ENCODE peak calls at places on chromosomes 3 and 15, in five cellular contexts. E, M, X, D and K are unnamed samples.

GRCh38 chr3:141246958-141247301 is 15.3 kb downstream of the PXYLP1 start:
- DNase-seq in E (no peak), M (no peak), X (no peak), D (no peak), K (no peak)

GRCh38 chr3:11678735-11679134 is 35.0 kb upstream of the VGLL4 start:
- DNase-seq in E (no peak), M (no peak), X (no peak), D (no peak), K (no peak)

GRCh38 chr15:39888809-39889208 is 31.3 kb downstream of the GPR176 start:
- DNase-seq in E (no peak), M (no peak), X (no peak), D (no peak), K (no peak)

GRCh38 chr3:150414273-150414672 is 6.2 kb downstream of the TSC22D2 start:
- DNase-seq in E (peak; percentile 67), M (peak; percentile 55), X (no peak), D (no peak), K (peak; percentile 55)

GRCh38 chr3:169365993-169366915 is 297.3 kb downstream of the MECOM start:
- DNase-seq in E (peak; percentile 81), M (no peak), X (no peak), D (no peak), K (no peak)

GRCh38 chr3:31755911-31756658 is 223.4 kb downstream of the STT3B start:
- DNase-seq in E (no peak), M (no peak), X (no peak), D (no peak), K (peak; percentile 45)

GRCh38 chr15:31474059-31474868 is 147.6 kb downstream of the KLF13 start:
- DNase-seq in E (no peak), M (no peak), X (peak; percentile 9), D (peak; percentile 47), K (no peak)

GRCh38 chr3:128725932-128726690 is at the start of gene RAB7A:
- DNase-seq in E (peak; percentile 97), M (peak; percentile 99), X (peak; percentile 99), D (peak; percentile 99), K (peak; percentile 98)

GRCh38 chr3:42216820-42217416 is 49.1 kb downstream of the CCK start:
- DNase-seq in E (no peak), M (peak; percentile 34), X (no peak), D (no peak), K (no peak)

GRCh38 chr3:40237892-40238571 is 71.5 kb upstream of the EIF1B start:
- DNase-seq in E (no peak), M (no peak), X (no peak), D (no peak), K (peak; percentile 27)

GRCh38 chr3:187986514-187986934 is 167.4 kb upstream of the LPP start:
- DNase-seq in E (peak; percentile 95), M (peak; percentile 87), X (no peak), D (no peak), K (peak; percentile 84)

GRCh38 chr3:188206787-188207186 is 52.8 kb downstream of the LPP start:
- DNase-seq in E (no peak), M (no peak), X (no peak), D (no peak), K (no peak)

GRCh38 chr15:69793783-69794451 is 303.8 kb downstream of the TLE3 start:
- DNase-seq in E (no peak), M (no peak), X (no peak), D (peak; percentile 33), K (no peak)

GRCh38 chr15:62711691-62712454 is 330.7 kb upstream of the TPM1 start:
- DNase-seq in E (peak; percentile 35), M (peak; percentile 51), X (no peak), D (no peak), K (peak; percentile 21)

GRCh38 chr15:74024687-74025086 is 30.2 kb downstream of the PML start:
- DNase-seq in E (no peak), M (no peak), X (no peak), D (no peak), K (no peak)

GRCh38 chr3:71444028-71444860 is 139.3 kb downstream of the FOXP1 start:
- DNase-seq in E (peak; percentile 97), M (peak; percentile 74), X (no peak), D (peak; percentile 92), K (peak; percentile 43)

GRCh38 chr3:122955916-122956684 is 71.5 kb downstream of the SEMA5B start:
- DNase-seq in E (no peak), M (no peak), X (no peak), D (no peak), K (no peak)

GRCh38 chr3:129122697-129123055 is 1.1 kb upstream of the RAB43 start:
- DNase-seq in E (no peak), M (no peak), X (peak; percentile 45), D (no peak), K (peak; percentile 24)

GRCh38 chr3:45332901-45333407 is 55.4 kb upstream of the LARS2 start:
- DNase-seq in E (no peak), M (no peak), X (no peak), D (no peak), K (no peak)

GRCh38 chr3:195260286-195260905 is 10.6 kb downstream of the XXYLT1 start:
- DNase-seq in E (no peak), M (no peak), X (no peak), D (no peak), K (no peak)

DNA sequence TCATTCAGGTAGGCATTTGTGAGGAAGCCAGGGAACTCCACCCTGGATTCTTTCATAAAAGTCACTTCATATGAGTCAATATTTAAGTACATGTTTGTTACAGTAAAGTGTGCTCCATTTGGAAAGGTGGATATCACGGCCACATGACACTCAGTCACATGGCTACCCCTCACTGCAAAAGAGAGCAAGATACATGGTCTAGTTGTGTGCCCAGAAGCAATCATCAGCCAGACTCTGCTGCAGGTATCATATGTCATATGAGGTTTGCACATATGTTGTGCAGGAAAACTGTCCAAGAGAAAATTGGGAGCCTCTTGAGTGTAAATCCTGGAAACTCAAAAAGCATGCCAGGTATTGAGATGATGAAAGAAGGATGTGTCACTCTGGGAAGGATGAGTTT is 55.0 kb upstream of the NMNAT3 start:
- DNase-seq in E (no peak), M (no peak), X (no peak), D (no peak), K (no peak)
- H3K4me3 ChIP-seq in E (no peak overlapping the region), M (no peak overlapping the region), X (no peak overlapping the region), D (no peak overlapping the region), K (no peak overlapping the region)

DNA sequence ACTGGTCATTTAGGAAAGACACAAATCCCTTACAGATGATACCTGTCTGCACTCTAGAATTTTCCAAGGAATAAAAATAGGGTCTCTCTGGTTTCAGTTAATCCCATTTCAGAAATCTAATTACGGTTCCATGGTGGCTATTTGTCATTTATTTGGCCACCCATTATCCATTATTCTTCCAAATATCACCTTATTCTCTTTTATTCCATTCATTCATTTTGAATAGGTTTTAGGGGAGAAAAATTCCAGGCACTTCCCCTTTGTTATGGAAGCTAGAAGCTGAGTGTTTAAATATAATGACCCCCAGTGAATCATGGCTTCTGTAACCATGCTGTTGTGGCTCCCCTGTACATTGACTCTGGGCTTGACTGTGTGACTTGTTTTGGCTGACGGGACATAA is 420.8 kb upstream of the DPH6 start:
- DNase-seq in E (no peak), M (no peak), X (no peak), D (no peak), K (no peak)
- TF ChIP-seq CTCF in E (no peak), M (no peak), X (no peak), D (no peak), K (no peak)

GRCh38 chr15:67168694-67169093 is 85.8 kb downstream of the AAGAB start:
- DNase-seq in E (no peak), M (no peak), X (no peak), D (no peak), K (no peak)
- H3K4me3 ChIP-seq in E (no peak overlapping the region), M (no peak overlapping the region), X (no peak overlapping the region), D (no peak overlapping the region), K (no peak overlapping the region)

GRCh38 chr3:159825216-159825854 is 163.3 kb upstream of the IL12A start:
- DNase-seq in E (peak; percentile 37), M (no peak), X (no peak), D (no peak), K (peak; percentile 13)
- TF ChIP-seq CTCF in E (no peak), M (no peak), X (no peak), D (no peak), K (no peak)

DNA sequence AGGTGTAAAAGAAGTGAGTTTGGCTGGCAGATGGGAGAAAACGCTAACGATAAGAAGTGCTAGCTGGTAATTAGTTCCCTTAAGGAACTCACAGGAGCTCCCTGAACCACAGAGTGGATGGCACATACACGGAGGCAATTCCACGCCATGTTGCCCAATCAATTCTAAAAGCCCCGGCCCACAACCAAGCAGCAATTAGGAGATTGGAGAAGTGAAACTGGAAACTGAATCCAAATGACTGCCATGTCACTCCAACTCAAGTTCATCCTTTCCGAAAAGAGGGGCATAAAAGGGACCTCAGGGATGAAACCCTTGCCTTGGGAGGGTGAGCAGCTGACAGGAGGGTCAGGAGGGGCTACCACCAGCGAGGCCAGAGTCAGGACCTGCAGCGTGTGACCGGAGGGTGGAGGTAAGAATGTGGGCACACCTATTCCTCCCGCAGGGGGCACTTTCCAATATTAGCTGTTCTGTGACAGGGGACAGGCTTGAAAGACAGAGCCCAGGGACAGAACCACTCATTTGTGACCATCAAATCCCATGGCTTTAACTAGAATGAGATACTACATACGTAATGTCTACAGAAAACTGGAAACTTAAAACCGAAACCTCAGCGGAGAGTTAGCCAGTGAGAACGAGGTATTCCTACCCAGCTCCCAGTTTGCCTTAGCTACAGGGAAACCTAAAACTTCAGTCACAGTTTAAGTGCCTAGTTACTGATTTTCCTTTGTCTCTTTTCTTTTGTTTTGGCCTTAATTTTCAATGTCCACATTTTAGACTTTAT is 95.3 kb upstream of the OXTR start:
- DNase-seq in E (no peak), M (no peak), X (no peak), D (no peak), K (no peak)
- H3K4me3 ChIP-seq in E (no peak overlapping the region), M (no peak overlapping the region), X (no peak overlapping the region), D (no peak overlapping the region), K (no peak overlapping the region)

GRCh38 chr3:133933097-133934024 is 37.7 kb upstream of the RAB6B start:
- DNase-seq in E (no peak), M (no peak), X (no peak), D (peak; percentile 52), K (no peak)
- TF ChIP-seq CTCF in E (no peak), M (no peak), X (no peak), D (no peak), K (no peak)